ENCODE peak calls at places on chromosomes 6 and 20, in eight cellular contexts. C is SJSA1; P is spleen; W is naive thymus-derived CD4-positive, alpha-beta T cell; H is mesendoderm; X is HCT116; N is A549; M is cardiac muscle cell. O is an unnamed sample.

GRCh38 chr6:113288409-113288808 is 568.7 kb upstream of the MARCKS start:
- DNase-seq in C (no peak), P (no peak), W (no peak), H (no peak), X (no peak), N (no peak), M (no peak), O (no peak)

GRCh38 chr6:134549854-134550253 is 231.9 kb upstream of the SGK1 start:
- DNase-seq in C (no peak), P (no peak), W (no peak), H (no peak), X (no peak), N (no peak), M (peak; percentile 50), O (no peak)

GRCh38 chr6:19180348-19181073 is 656.7 kb upstream of the ID4 start:
- DNase-seq in C (no peak), P (no peak), W (no peak), H (no peak), X (no peak), N (no peak), M (peak; percentile 56), O (no peak)

GRCh38 chr6:16909599-16910360 is 148.5 kb upstream of the ATXN1 start:
- DNase-seq in C (no peak), P (no peak), W (no peak), H (no peak), X (no peak), N (no peak), M (peak; percentile 89), O (no peak)

GRCh38 chr6:34102696-34103095 is 43.2 kb downstream of the GRM4 start:
- DNase-seq in C (no peak), P (no peak), W (no peak), H (no peak), X (no peak), N (no peak), M (no peak), O (no peak)

GRCh38 chr6:169162968-169163903 is 90.4 kb downstream of the THBS2 start:
- DNase-seq in C (peak; percentile 98), P (no peak), W (no peak), H (no peak), X (peak; percentile 74), N (peak; percentile 66), M (peak; percentile 95), O (no peak)

GRCh38 chr6:149499066-149499465 is 14.3 kb upstream of the ZC3H12D start:
- DNase-seq in C (no peak), P (no peak), W (no peak), H (no peak), X (no peak), N (no peak), M (peak; percentile 90), O (no peak)

GRCh38 chr6:131547524-131547923 is 25.5 kb upstream of the ARG1 start:
- DNase-seq in C (no peak), P (no peak), W (no peak), H (peak; percentile 41), X (no peak), N (no peak), M (no peak), O (no peak)

GRCh38 chr20:35663813-35664543 is 722 bp downstream of the CPNE1 start:
- DNase-seq in C (no peak), P (peak; percentile 91), W (peak; percentile 61), H (peak; percentile 89), X (peak; percentile 6), N (peak; percentile 51), M (peak; percentile 41), O (peak; percentile 56)

GRCh38 chr20:19820520-19821211 is 62.6 kb downstream of the RIN2 start:
- DNase-seq in C (no peak), P (no peak), W (no peak), H (no peak), X (no peak), N (no peak), M (no peak), O (no peak)

GRCh38 chr6:39499053-39499452 is 176.6 kb upstream of the KCNK16 start:
- DNase-seq in C (no peak), P (no peak), W (no peak), H (no peak), X (no peak), N (no peak), M (no peak), O (no peak)

GRCh38 chr6:19329078-19329477 is 508.1 kb upstream of the ID4 start:
- DNase-seq in C (no peak), P (no peak), W (no peak), H (no peak), X (no peak), N (no peak), M (no peak), O (no peak)

GRCh38 chr20:25294459-25295385 is 46.8 kb downstream of the PYGB start:
- DNase-seq in C (peak; percentile 81), P (peak; percentile 87), W (peak; percentile 55), H (peak; percentile 85), X (peak; percentile 35), N (peak; percentile 76), M (peak; percentile 58), O (no peak)

GRCh38 chr6:23403458-23403857 is 722.6 kb upstream of the NRSN1 start:
- DNase-seq in C (no peak), P (no peak), W (no peak), H (no peak), X (no peak), N (no peak), M (no peak), O (no peak)

GRCh38 chr20:6613280-6613861 is 154.1 kb upstream of the BMP2 start:
- DNase-seq in C (no peak), P (no peak), W (no peak), H (peak; percentile 44), X (no peak), N (no peak), M (no peak), O (no peak)

GRCh38 chr20:41956316-41957050 is 338.3 kb upstream of the CHD6 start:
- DNase-seq in C (no peak), P (no peak), W (no peak), H (peak; percentile 67), X (no peak), N (peak; percentile 21), M (peak; percentile 23), O (no peak)

GRCh38 chr6:40738551-40738950 is 151.4 kb upstream of the LRFN2 start:
- DNase-seq in C (no peak), P (no peak), W (no peak), H (no peak), X (no peak), N (no peak), M (no peak), O (no peak)

GRCh38 chr6:45502446-45502845 is 124.7 kb upstream of the SUPT3H start:
- DNase-seq in C (no peak), P (no peak), W (no peak), H (no peak), X (no peak), N (no peak), M (no peak), O (no peak)

GRCh38 chr6:45507156-45507555 is 129.4 kb upstream of the SUPT3H start:
- DNase-seq in C (no peak), P (no peak), W (no peak), H (no peak), X (no peak), N (no peak), M (no peak), O (no peak)

GRCh38 chr6:45509426-45509825 is 131.7 kb upstream of the SUPT3H start:
- DNase-seq in C (no peak), P (no peak), W (no peak), H (no peak), X (no peak), N (no peak), M (no peak), O (no peak)

GRCh38 chr6:45504947-45505346 is 127.2 kb upstream of the SUPT3H start:
- DNase-seq in C (peak; percentile 76), P (no peak), W (no peak), H (peak; percentile 93), X (no peak), N (no peak), M (peak; percentile 81), O (no peak)

DNA sequence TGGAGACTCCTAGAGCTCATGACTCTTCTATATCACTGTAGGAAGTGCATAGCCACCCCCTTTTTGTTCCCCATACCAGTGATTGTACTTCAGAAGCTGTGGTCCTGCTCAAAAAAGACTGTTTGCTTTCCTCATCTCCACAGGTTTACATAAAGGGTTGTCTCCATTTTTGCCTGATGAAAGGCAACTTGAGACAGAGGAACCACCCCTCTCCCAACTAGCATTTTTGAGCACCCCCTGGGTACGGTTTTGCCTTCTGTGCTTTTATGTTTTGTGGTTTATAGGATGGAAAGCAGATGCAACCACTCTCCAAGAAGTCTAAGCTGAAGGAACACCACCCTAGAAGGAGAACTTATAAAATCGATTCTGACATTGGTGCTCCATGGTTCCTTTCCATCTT is 127.7 kb upstream of the SUPT3H start:
- DNase-seq in C (no peak), P (no peak), W (no peak), H (no peak), X (no peak), N (no peak), M (no peak), O (no peak)
- H3K27ac ChIP-seq in C (peak overlapping the region; percentile 16), P (no peak overlapping the region), W (no peak overlapping the region), H (peak overlapping the region; percentile 12), X (no peak overlapping the region), N (no peak overlapping the region), M (no peak overlapping the region), O (no peak overlapping the region)

DNA sequence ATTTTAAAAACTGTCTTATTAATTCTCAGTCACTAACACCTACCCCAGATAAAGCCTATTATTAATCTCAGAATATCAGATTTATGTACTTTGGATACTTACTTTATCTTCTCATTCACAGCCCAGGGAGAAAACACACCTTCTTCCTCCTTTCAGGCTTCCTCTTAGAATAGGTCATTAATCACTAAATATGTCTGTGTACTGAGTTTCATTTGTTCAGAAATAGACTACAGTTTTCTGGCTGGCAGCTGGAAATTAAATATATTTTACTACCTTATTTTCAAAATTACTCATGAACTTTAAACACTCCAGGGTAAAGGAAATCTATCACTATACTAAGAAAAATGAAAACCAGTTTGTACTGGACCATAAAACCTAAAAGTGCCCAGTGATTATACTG is 147.7 kb upstream of the DST start:
- DNase-seq in C (no peak), P (no peak), W (no peak), H (no peak), X (no peak), N (no peak), M (no peak), O (no peak)
- H3K4me1 ChIP-seq in C (peaks cover 11% of the 10 kb centered on the region), P (no peaks in the 10 kb centered on the region), W (no peaks in the 10 kb centered on the region), H (peaks cover 12% of the 10 kb centered on the region), X (peaks cover 7% of the 10 kb centered on the region), N (peaks cover 50% of the 10 kb centered on the region), M (peaks cover 9% of the 10 kb centered on the region), O (no peaks in the 10 kb centered on the region)

GRCh38 chr6:14277405-14277930 is 159.9 kb downstream of the CD83 start:
- DNase-seq in C (no peak), P (no peak), W (no peak), H (no peak), X (no peak), N (no peak), M (no peak), O (no peak)
- H3K4me3 ChIP-seq in C (no peak overlapping the region), P (no peak overlapping the region), W (peak overlapping the region; percentile 23), H (no peak overlapping the region), X (no peak overlapping the region), N (no peak overlapping the region), M (no peak overlapping the region), O (no peak overlapping the region)

DNA sequence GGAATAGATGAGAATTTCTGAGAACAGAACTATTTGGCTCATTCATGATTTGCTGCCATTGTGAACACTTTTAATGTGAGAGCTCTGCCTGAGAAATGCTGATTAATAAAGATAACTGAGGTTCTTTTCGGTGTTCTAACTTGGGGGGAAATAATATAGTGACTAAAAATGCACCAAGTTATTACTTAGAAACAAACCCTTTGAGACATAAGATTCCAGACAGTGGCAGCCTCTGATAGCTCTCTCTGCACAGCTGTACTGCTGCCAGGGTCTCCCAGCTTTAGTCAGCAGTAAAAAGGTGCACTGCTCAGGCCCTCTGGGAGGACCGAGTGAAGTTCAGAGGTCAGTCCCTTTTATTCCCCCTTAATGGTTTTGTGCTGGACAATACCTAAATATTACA is 2.5 kb upstream of the PRDM1 start:
- DNase-seq in C (no peak), P (no peak), W (no peak), H (no peak), X (no peak), N (no peak), M (no peak), O (no peak)
- H3K27ac ChIP-seq in C (no peak overlapping the region), P (peak overlapping the region; percentile 72), W (no peak overlapping the region), H (no peak overlapping the region), X (no peak overlapping the region), N (peak overlapping the region; percentile 88), M (no peak overlapping the region), O (no peak overlapping the region)